ENCODE peak calls at places on chromosome 11, in ten cellular contexts. R, C, I, Y, K, E, O, L, A and D are unnamed samples.
A peak's percentile ranks its signal among the peaks of the same experiment; 100 is the strongest.

GRCh38 chr11:67507891-67508485 is at the start of gene CDK2AP2:
- DNase-seq in C (peak; percentile 98), I (peak; percentile 100), O (no peak), Y (peak; percentile 100), E (peak; percentile 100), R (peak; percentile 100), L (peak; percentile 97), A (peak; percentile 98), K (peak; percentile 100), D (peak; percentile 97)

GRCh38 chr11:59174664-59175033 is 2.7 kb downstream of the DTX4 start:
- DNase-seq in R (peak; percentile 61), A (peak; percentile 29), E (peak; percentile 94), K (peak; percentile 55), L (no peak), I (no peak), C (no peak), Y (peak; percentile 70), O (no peak), D (peak; percentile 70)

GRCh38 chr11:74312321-74312720 is 881 bp upstream of the P4HA3 start:
- DNase-seq in K (peak; percentile 68), I (no peak), A (no peak), C (no peak), R (no peak), Y (no peak), O (no peak), E (peak; percentile 34), L (no peak), D (peak; percentile 21)

GRCh38 chr11:127255239-127255638 is 254.7 kb upstream of the KIRREL3 start:
- DNase-seq in O (no peak), C (no peak), R (no peak), I (no peak), K (no peak), A (no peak), E (no peak), Y (no peak), L (no peak), D (no peak)

GRCh38 chr11:73205666-73206343 is 12.3 kb upstream of the P2RY2 start:
- DNase-seq in L (no peak), R (no peak), Y (peak; percentile 6), I (no peak), E (no peak), A (peak; percentile 14), K (peak; percentile 74), O (no peak), C (no peak), D (no peak)

GRCh38 chr11:61294717-61295595 is at the start of gene VWCE:
- DNase-seq in C (no peak), E (peak; percentile 55), K (peak; percentile 45), I (no peak), A (no peak), R (peak; percentile 72), Y (peak; percentile 38), O (peak; percentile 59), L (peak; percentile 67), D (no peak)

GRCh38 chr11:34633990-34634725 is 13.3 kb downstream of the EHF start:
- DNase-seq in Y (no peak), E (peak; percentile 49), L (peak; percentile 19), C (no peak), I (no peak), O (no peak), R (no peak), A (peak; percentile 16), K (no peak), D (no peak)

GRCh38 chr11:71066311-71066710 is 186.1 kb downstream of the SHANK2 start:
- DNase-seq in A (no peak), K (no peak), O (no peak), I (peak; percentile 19), L (no peak), R (no peak), C (no peak), Y (no peak), E (no peak), D (no peak)

GRCh38 chr11:65047581-65048422 is 6.8 kb downstream of the SAC3D1 start:
- DNase-seq in E (no peak), K (no peak), L (no peak), O (no peak), A (no peak), R (no peak), C (no peak), Y (no peak), I (no peak), D (no peak)

GRCh38 chr11:108916935-108917334 is 252.1 kb downstream of the DDX10 start:
- DNase-seq in Y (no peak), I (no peak), A (no peak), K (no peak), C (no peak), O (no peak), R (no peak), L (no peak), E (no peak), D (no peak)

GRCh38 chr11:9265211-9266131 is at the start of gene DENND5A:
- DNase-seq in O (peak; percentile 32), K (peak; percentile 89), Y (peak; percentile 77), A (peak; percentile 77), C (peak; percentile 92), L (peak; percentile 67), R (peak; percentile 90), I (peak; percentile 88), E (peak; percentile 75), D (peak; percentile 83)

GRCh38 chr11:114063149-114063828 is 3.8 kb downstream of the ZBTB16 start:
- DNase-seq in K (no peak), I (peak; percentile 78), Y (no peak), C (no peak), E (no peak), O (no peak), R (no peak), A (no peak), L (no peak), D (no peak)

GRCh38 chr11:57646756-57647303 is 2.9 kb downstream of the YPEL4 start:
- DNase-seq in R (no peak), I (no peak), L (no peak), C (no peak), O (no peak), E (no peak), Y (no peak), A (no peak), K (no peak), D (no peak)

GRCh38 chr11:70326365-70326803 is 55.9 kb downstream of the PPFIA1 start:
- DNase-seq in A (no peak), R (no peak), E (no peak), L (no peak), I (no peak), C (peak; percentile 50), Y (peak; percentile 27), K (peak; percentile 95), O (no peak), D (no peak)

GRCh38 chr11:11163256-11163655 is 189.8 kb downstream of the CSNK2A3 start:
- DNase-seq in K (peak; percentile 6), A (peak; percentile 3), Y (no peak), O (no peak), C (no peak), E (peak; percentile 24), L (no peak), R (no peak), I (no peak), D (no peak)

GRCh38 chr11:60860943-60861342 is 5.2 kb upstream of the PTGDR2 start:
- DNase-seq in R (no peak), L (peak; percentile 44), Y (no peak), K (no peak), E (no peak), I (peak; percentile 72), O (no peak), C (peak; percentile 56), A (no peak), D (no peak)

GRCh38 chr11:132987936-132988335 is 544.4 kb downstream of the OPCML start:
- DNase-seq in Y (no peak), O (no peak), I (no peak), A (peak; percentile 51), L (no peak), C (no peak), R (no peak), K (no peak), E (no peak), D (no peak)

GRCh38 chr11:46920709-46921108 is 2.4 kb upstream of the LRP4 start:
- DNase-seq in R (no peak), K (peak; percentile 83), E (peak; percentile 89), Y (peak; percentile 45), C (no peak), A (peak; percentile 93), O (no peak), L (no peak), I (no peak), D (peak; percentile 96)

GRCh38 chr11:7628660-7629059 is 44.6 kb downstream of the CYB5R2 start:
- DNase-seq in O (no peak), I (no peak), Y (no peak), A (no peak), R (no peak), K (no peak), E (no peak), L (no peak), C (no peak), D (no peak)

GRCh38 chr11:79039122-79039521 is 401.7 kb downstream of the TENM4 start:
- DNase-seq in L (no peak), R (no peak), A (no peak), E (no peak), C (no peak), I (no peak), Y (no peak), K (no peak), O (no peak), D (no peak)

GRCh38 chr11:3344327-3344726 is 34.6 kb downstream of the ZNF195 start:
- DNase-seq in E (no peak), I (no peak), C (no peak), A (no peak), R (no peak), Y (no peak), K (no peak), O (no peak), L (no peak), D (no peak)

GRCh38 chr11:86818466-86819282 is 18.3 kb downstream of the PRSS23 start:
- DNase-seq in K (peak; percentile 88), R (no peak), C (peak; percentile 74), Y (no peak), E (peak; percentile 78), O (peak; percentile 40), L (peak; percentile 69), A (peak; percentile 51), I (no peak), D (peak; percentile 85)

GRCh38 chr11:120525285-120526085 is 13.9 kb downstream of the GRIK4 start:
- DNase-seq in O (no peak), L (no peak), C (no peak), I (peak; percentile 59), E (no peak), R (no peak), Y (peak; percentile 17), A (no peak), K (no peak), D (no peak)

GRCh38 chr11:75858613-75859012 is 43.6 kb downstream of the UVRAG start:
- DNase-seq in A (no peak), O (no peak), L (no peak), I (no peak), E (peak; percentile 48), R (no peak), C (no peak), Y (no peak), K (peak; percentile 63), D (peak; percentile 26)

GRCh38 chr11:119634301-119634700 is 94.7 kb downstream of the NECTIN1 start:
- DNase-seq in E (no peak), L (no peak), R (no peak), K (no peak), A (no peak), I (no peak), C (no peak), O (no peak), Y (no peak), D (no peak)

GRCh38 chr11:2581151-2581930 is 118.5 kb downstream of the KCNQ1OT1 start:
- DNase-seq in I (peak; percentile 91), L (no peak), E (no peak), A (no peak), O (no peak), C (no peak), K (no peak), R (peak; percentile 44), Y (peak; percentile 9), D (no peak)

GRCh38 chr11:45333506-45333971 is 47.4 kb upstream of the SYT13 start:
- DNase-seq in C (no peak), O (no peak), E (peak; percentile 44), R (no peak), K (peak; percentile 76), I (no peak), L (no peak), A (peak; percentile 72), Y (peak; percentile 28), D (no peak)

GRCh38 chr11:14148653-14149273 is 186.2 kb downstream of the SPON1 start:
- DNase-seq in O (peak; percentile 43), Y (no peak), C (no peak), K (peak; percentile 38), E (peak; percentile 72), L (peak; percentile 27), A (peak; percentile 55), I (no peak), R (no peak), D (peak; percentile 69)